ENCODE peak calls at places on chromosomes 1 and 21, in ten cellular contexts. T, K, B, V, O, Z, L, C, X and D are unnamed samples.
A peak's percentile ranks its signal among the peaks of the same experiment; 100 is the strongest.

GRCh38 chr1:3174487-3175247 is 105.7 kb downstream of the PRDM16 start:
- DNase-seq in T (no peak), K (no peak), B (no peak), V (no peak), O (no peak), Z (peak; percentile 82), L (no peak), C (no peak), X (no peak), D (no peak)

GRCh38 chr1:32963746-32964460 is 706 bp downstream of the RNF19B start:
- DNase-seq in T (peak; percentile 42), K (peak; percentile 64), B (peak; percentile 66), V (no peak), O (no peak), Z (peak; percentile 44), L (peak; percentile 90), C (no peak), X (peak; percentile 48), D (no peak)

GRCh38 chr1:111318483-111319000 is 27.9 kb downstream of the CHIA start:
- DNase-seq in T (no peak), K (no peak), B (no peak), V (no peak), O (no peak), Z (no peak), L (no peak), C (no peak), X (no peak), D (no peak)

GRCh38 chr1:207128336-207128921 is 24.4 kb downstream of the C4BPA start:
- DNase-seq in T (no peak), K (no peak), B (no peak), V (no peak), O (no peak), Z (no peak), L (peak; percentile 24), C (no peak), X (no peak), D (no peak)

GRCh38 chr1:199898654-199899053 is 128.9 kb upstream of the NR5A2 start:
- DNase-seq in T (no peak), K (no peak), B (no peak), V (no peak), O (no peak), Z (peak; percentile 9), L (no peak), C (no peak), X (no peak), D (no peak)

GRCh38 chr21:26572668-26573381 is at the start of gene CYYR1:
- DNase-seq in T (no peak), K (no peak), B (no peak), V (no peak), O (no peak), Z (peak; percentile 7), L (peak; percentile 83), C (no peak), X (no peak), D (no peak)

GRCh38 chr1:156743367-156744302 is 2.7 kb upstream of the MRPL24 start:
- DNase-seq in T (no peak), K (no peak), B (no peak), V (no peak), O (no peak), Z (no peak), L (no peak), C (no peak), X (no peak), D (no peak)

GRCh38 chr1:109497449-109498160 is 3.7 kb downstream of the CYB561D1 start:
- DNase-seq in T (no peak), K (no peak), B (no peak), V (no peak), O (no peak), Z (no peak), L (peak; percentile 38), C (no peak), X (no peak), D (peak; percentile 39)

GRCh38 chr21:46217511-46218196 is 10.9 kb downstream of the LSS start:
- DNase-seq in T (no peak), K (no peak), B (no peak), V (no peak), O (no peak), Z (no peak), L (no peak), C (no peak), X (no peak), D (no peak)

GRCh38 chr1:84834419-84835064 is 58.5 kb downstream of the LPAR3 start:
- DNase-seq in T (no peak), K (no peak), B (no peak), V (no peak), O (peak; percentile 2), Z (peak; percentile 36), L (no peak), C (peak; percentile 87), X (no peak), D (no peak)

GRCh38 chr1:41440321-41441090 is 44.0 kb downstream of the EDN2 start:
- DNase-seq in T (no peak), K (no peak), B (no peak), V (no peak), O (no peak), Z (no peak), L (no peak), C (no peak), X (no peak), D (no peak)

GRCh38 chr1:196558424-196558823 is 49.8 kb downstream of the KCNT2 start:
- DNase-seq in T (no peak), K (no peak), B (no peak), V (no peak), O (no peak), Z (peak; percentile 90), L (no peak), C (peak; percentile 16), X (peak; percentile 16), D (peak; percentile 13)

GRCh38 chr1:14661220-14661619 is 62.7 kb downstream of the KAZN start:
- DNase-seq in T (no peak), K (no peak), B (no peak), V (no peak), O (no peak), Z (peak; percentile 62), L (no peak), C (no peak), X (peak; percentile 21), D (no peak)

GRCh38 chr1:24351918-24352637 is 32.9 kb downstream of the GRHL3 start:
- DNase-seq in T (peak; percentile 39), K (no peak), B (no peak), V (no peak), O (no peak), Z (no peak), L (no peak), C (no peak), X (peak; percentile 26), D (no peak)

GRCh38 chr1:186790101-186790500 is 38.6 kb upstream of the PLA2G4A start:
- DNase-seq in T (no peak), K (no peak), B (no peak), V (no peak), O (no peak), Z (peak; percentile 48), L (no peak), C (no peak), X (no peak), D (no peak)

GRCh38 chr1:55143686-55144085 is 71.5 kb downstream of the USP24 start:
- DNase-seq in T (no peak), K (no peak), B (no peak), V (no peak), O (no peak), Z (no peak), L (peak; percentile 70), C (no peak), X (no peak), D (no peak)

GRCh38 chr21:14734191-14734590 is 188.1 kb upstream of the SAMSN1 start:
- DNase-seq in T (no peak), K (no peak), B (no peak), V (no peak), O (no peak), Z (no peak), L (no peak), C (no peak), X (no peak), D (no peak)

GRCh38 chr1:116458695-116459094 is 85.7 kb downstream of the ATP1A1 start:
- DNase-seq in T (no peak), K (no peak), B (no peak), V (no peak), O (no peak), Z (no peak), L (no peak), C (no peak), X (no peak), D (peak; percentile 33)

GRCh38 chr1:71572038-71572437 is 491.2 kb upstream of the ZRANB2 start:
- DNase-seq in T (no peak), K (no peak), B (no peak), V (no peak), O (no peak), Z (no peak), L (no peak), C (no peak), X (no peak), D (no peak)

GRCh38 chr1:160576430-160576829 is 2.9 kb downstream of the CD84 start:
- DNase-seq in T (peak; percentile 33), K (no peak), B (no peak), V (no peak), O (no peak), Z (no peak), L (no peak), C (no peak), X (no peak), D (no peak)

GRCh38 chr1:15962176-15962575 is 13.7 kb downstream of the ZBTB17 start:
- DNase-seq in T (no peak), K (no peak), B (no peak), V (no peak), O (no peak), Z (no peak), L (no peak), C (no peak), X (no peak), D (no peak)

GRCh38 chr1:56202743-56203142 is 376.6 kb downstream of the PLPP3 start:
- DNase-seq in T (no peak), K (no peak), B (no peak), V (no peak), O (no peak), Z (no peak), L (no peak), C (no peak), X (no peak), D (no peak)

GRCh38 chr1:169204184-169204583 is 97.7 kb downstream of the ATP1B1 start:
- DNase-seq in T (no peak), K (no peak), B (no peak), V (no peak), O (no peak), Z (no peak), L (no peak), C (no peak), X (no peak), D (no peak)

GRCh38 chr1:153260980-153261792 is 1.7 kb downstream of the LORICRIN start:
- DNase-seq in T (no peak), K (peak; percentile 6), B (peak; percentile 15), V (no peak), O (no peak), Z (peak; percentile 35), L (peak; percentile 33), C (no peak), X (peak; percentile 19), D (no peak)

GRCh38 chr1:18549896-18550295 is 69.2 kb downstream of the KLHDC7A start:
- DNase-seq in T (no peak), K (no peak), B (no peak), V (no peak), O (no peak), Z (no peak), L (no peak), C (no peak), X (no peak), D (no peak)

GRCh38 chr1:86388777-86389176 is 7.3 kb downstream of the ODF2L start:
- DNase-seq in T (no peak), K (no peak), B (no peak), V (no peak), O (no peak), Z (peak; percentile 24), L (no peak), C (no peak), X (no peak), D (no peak)

GRCh38 chr1:10610901-10611600 is 136.3 kb downstream of the PEX14 start:
- DNase-seq in T (no peak), K (no peak), B (no peak), V (no peak), O (no peak), Z (peak; percentile 55), L (no peak), C (no peak), X (no peak), D (no peak)

GRCh38 chr1:99650021-99650420 is 4.1 kb downstream of the PALMD start:
- DNase-seq in T (no peak), K (no peak), B (no peak), V (no peak), O (no peak), Z (peak; percentile 43), L (no peak), C (no peak), X (peak; percentile 44), D (no peak)